ENCODE peak calls at places on chromosomes 12 and 14, in eight cellular contexts. C, H, D, M, A, Z, L and B are unnamed samples.

GRCh38 chr12:57888407-57889157 is 42.1 kb upstream of the CTDSP2 start:
- DNase-seq in D (no peak), H (peak), Z (no peak), M (peak), L (peak), C (no peak), A (peak), B (peak)

GRCh38 chr12:1912580-1913376 is 5.7 kb downstream of the CACNA2D4 start:
- DNase-seq in D (no peak), Z (no peak), L (no peak), M (no peak), A (no peak), H (peak), C (no peak), B (no peak)

GRCh38 chr12:94873368-94874085 is 130.0 kb downstream of the NDUFA12 start:
- DNase-seq in D (peak), L (no peak), C (peak), M (peak), A (peak), Z (no peak), H (no peak), B (no peak)

GRCh38 chr14:100384819-100385813 is 62.0 kb downstream of the SLC25A47 start:
- DNase-seq in A (no peak), C (no peak), D (no peak), H (peak), L (no peak), M (peak), Z (no peak), B (no peak)

GRCh38 chr12:39905152-39905551 is 200.7 kb downstream of the SLC2A13 start:
- DNase-seq in C (no peak), A (no peak), D (no peak), H (peak), L (no peak), M (no peak), Z (no peak), B (no peak)

GRCh38 chr14:98169170-98169587 is 1102.8 kb downstream of the BCL11B start:
- DNase-seq in L (no peak), A (no peak), H (no peak), C (no peak), Z (no peak), D (peak), M (no peak), B (no peak)

GRCh38 chr14:53946404-53947400 is 9.9 kb downstream of the BMP4 start:
- DNase-seq in L (no peak), D (no peak), M (no peak), C (peak), A (peak), Z (no peak), H (no peak), B (no peak)

GRCh38 chr14:64038857-64039542 is 186.2 kb downstream of the SYNE2 start:
- DNase-seq in D (no peak), L (no peak), M (no peak), A (no peak), H (peak), Z (no peak), C (no peak), B (no peak)

GRCh38 chr12:30725739-30726138 is 29.0 kb downstream of the CAPRIN2 start:
- DNase-seq in A (no peak), D (no peak), H (peak), L (no peak), M (no peak), C (no peak), Z (no peak), B (no peak)

GRCh38 chr12:1844223-1844622 is 23.9 kb downstream of the LRTM2 start:
- DNase-seq in L (no peak), M (no peak), C (no peak), H (no peak), A (peak), D (no peak), Z (no peak), B (no peak)

GRCh38 chr14:101711041-101711861 is 50.3 kb upstream of the PPP2R5C start:
- DNase-seq in Z (no peak), A (no peak), H (no peak), D (no peak), M (no peak), C (no peak), L (no peak), B (no peak)

GRCh38 chr14:94363171-94363624 is 25.2 kb downstream of the SERPINA1 start:
- DNase-seq in Z (no peak), A (no peak), M (no peak), C (no peak), L (no peak), D (no peak), H (no peak), B (no peak)

GRCh38 chr14:49240383-49240782 is 345.8 kb downstream of the RPS29 start:
- DNase-seq in C (no peak), M (no peak), H (no peak), A (no peak), Z (no peak), L (no peak), D (no peak), B (no peak)

GRCh38 chr14:72894623-72895378 is 900 bp upstream of the DPF3 start:
- DNase-seq in Z (no peak), L (no peak), D (peak), H (peak), M (peak), C (peak), A (no peak), B (peak)

GRCh38 chr12:5395443-5396401 is 36.2 kb upstream of the NTF3 start:
- DNase-seq in D (no peak), M (peak), C (no peak), L (no peak), Z (no peak), H (no peak), A (no peak), B (no peak)

GRCh38 chr14:92690171-92691011 is 58.0 kb downstream of the LGMN start:
- DNase-seq in L (no peak), D (no peak), A (peak), Z (no peak), H (peak), C (peak), M (peak), B (no peak)

GRCh38 chr12:42094277-42094676 is 50.4 kb downstream of the GXYLT1 start:
- DNase-seq in M (no peak), Z (no peak), A (no peak), H (peak), C (no peak), D (peak), L (no peak), B (no peak)

GRCh38 chr12:26229910-26230309 is 34.5 kb downstream of the SSPN start:
- DNase-seq in A (no peak), D (no peak), M (no peak), C (no peak), L (no peak), H (no peak), Z (no peak), B (no peak)

GRCh38 chr12:62292761-62293446 is 32.7 kb downstream of the USP15 start:
- DNase-seq in H (peak), M (no peak), Z (no peak), D (no peak), L (no peak), C (no peak), A (no peak), B (no peak)

GRCh38 chr12:17992002-17992656 is 97.9 kb downstream of the RERGL start:
- DNase-seq in H (peak), M (peak), A (no peak), Z (no peak), D (no peak), L (no peak), C (peak), B (peak)

GRCh38 chr12:122820138-122820537 is 15.1 kb upstream of the HIP1R start:
- DNase-seq in Z (no peak), M (no peak), L (no peak), D (no peak), A (no peak), C (no peak), H (no peak), B (no peak)

GRCh38 chr12:108730337-108731104 is 797 bp downstream of the CORO1C start:
- DNase-seq in C (peak), Z (no peak), L (peak), H (peak), M (peak), A (peak), D (peak), B (peak)

GRCh38 chr14:94345344-94346072 is 22.4 kb upstream of the SERPINA6 start:
- DNase-seq in L (no peak), Z (no peak), H (peak), A (no peak), M (no peak), D (no peak), C (no peak), B (no peak)

GRCh38 chr12:16602412-16602811 is 3.5 kb downstream of the LMO3 start:
- DNase-seq in L (no peak), C (no peak), Z (no peak), M (peak), H (no peak), A (no peak), D (no peak), B (no peak)

GRCh38 chr12:154058-154457 is 59.9 kb downstream of the SLC6A12 start:
- DNase-seq in L (no peak), H (no peak), C (no peak), M (no peak), D (no peak), A (no peak), Z (no peak), B (no peak)

GRCh38 chr12:126708492-126708896 is 1558.5 kb upstream of the TMEM132C start:
- DNase-seq in M (no peak), Z (no peak), L (no peak), H (peak), C (no peak), D (peak), A (no peak), B (no peak)

GRCh38 chr12:56110571-56110970 is 5.9 kb upstream of the RPL41 start:
- DNase-seq in Z (no peak), M (no peak), A (no peak), C (no peak), H (no peak), L (no peak), D (no peak), B (no peak)

GRCh38 chr12:110537605-110538409 is 35.7 kb downstream of the RAD9B start:
- DNase-seq in M (no peak), A (peak), D (no peak), H (no peak), C (no peak), L (no peak), Z (no peak), B (no peak)

GRCh38 chr12:67434653-67435375 is 165.7 kb downstream of the CAND1 start:
- DNase-seq in H (peak), D (no peak), M (no peak), Z (no peak), L (no peak), A (no peak), C (no peak), B (no peak)

GRCh38 chr12:3117628-3118027 is 40.4 kb downstream of the TSPAN9 start:
- DNase-seq in Z (no peak), L (no peak), A (no peak), C (no peak), D (no peak), H (peak), M (no peak), B (no peak)

GRCh38 chr12:3101309-3102022 is 24.3 kb downstream of the TSPAN9 start:
- DNase-seq in D (no peak), C (no peak), A (no peak), L (no peak), M (no peak), Z (no peak), H (peak), B (no peak)

GRCh38 chr12:18135086-18135485 is 45.1 kb upstream of the RERGL start:
- DNase-seq in C (no peak), H (no peak), A (no peak), M (no peak), D (no peak), L (no peak), Z (no peak), B (no peak)

GRCh38 chr12:52798003-52798670 is 2.2 kb upstream of the KRT3 start:
- DNase-seq in A (peak), C (no peak), D (no peak), Z (no peak), M (no peak), L (no peak), H (peak), B (no peak)

GRCh38 chr12:116423053-116423452 is 136.1 kb upstream of the MAP1LC3B2 start:
- DNase-seq in H (peak), Z (no peak), M (no peak), L (no peak), C (no peak), A (no peak), D (no peak), B (no peak)

GRCh38 chr14:23537351-23538048 is 14.1 kb downstream of the ZFHX2 start:
- DNase-seq in M (no peak), L (no peak), D (no peak), C (no peak), H (no peak), A (no peak), Z (no peak), B (peak)

GRCh38 chr12:132475304-132476037 is 14.5 kb upstream of the FBRSL1 start:
- DNase-seq in C (no peak), D (peak), H (no peak), Z (no peak), A (no peak), M (no peak), L (no peak), B (no peak)